ENCODE peak calls at places on chromosomes 13 and 19, in six cellular contexts. One of them, this sample, is unnamed.
A peak's percentile ranks its signal among the peaks of the same experiment; 100 is the strongest.

GRCh38 chr19:46533085-46534081 is 37.7 kb upstream of the PNMA8B start:
- DNase-seq in nephron progenitor cell: no peak
- DNase-seq in K562: no peak
- DNase-seq in KG1: no peak
- DNase-seq in NCI-H345: no peak
- DNase-seq in mucosa of gallbladder: no peak
- DNase-seq in this sample: no peak

GRCh38 chr19:33134571-33135041 is 2.7 kb downstream of the WDR88 start:
- DNase-seq in nephron progenitor cell: peak; percentile 37
- DNase-seq in K562: peak; percentile 32
- DNase-seq in KG1: no peak
- DNase-seq in NCI-H345: no peak
- DNase-seq in mucosa of gallbladder: no peak
- DNase-seq in this sample: no peak

GRCh38 chr19:1567116-1567847 is 843 bp downstream of the MEX3D start:
- DNase-seq in nephron progenitor cell: peak; percentile 45
- DNase-seq in K562: peak; percentile 47
- DNase-seq in KG1: no peak
- DNase-seq in NCI-H345: peak; percentile 31
- DNase-seq in mucosa of gallbladder: no peak
- DNase-seq in this sample: peak; percentile 45

GRCh38 chr19:52198678-52199077 is 8.8 kb downstream of the PPP2R1A start:
- DNase-seq in nephron progenitor cell: no peak
- DNase-seq in K562: no peak
- DNase-seq in KG1: no peak
- DNase-seq in NCI-H345: no peak
- DNase-seq in mucosa of gallbladder: no peak
- DNase-seq in this sample: no peak

GRCh38 chr13:113179374-113180230 is 21.2 kb downstream of the PROZ start:
- DNase-seq in nephron progenitor cell: no peak
- DNase-seq in K562: peak; percentile 43
- DNase-seq in KG1: no peak
- DNase-seq in NCI-H345: no peak
- DNase-seq in mucosa of gallbladder: no peak
- DNase-seq in this sample: no peak

GRCh38 chr13:58583961-58584360 is 952.4 kb downstream of the PCDH17 start:
- DNase-seq in nephron progenitor cell: no peak
- DNase-seq in K562: no peak
- DNase-seq in KG1: no peak
- DNase-seq in NCI-H345: no peak
- DNase-seq in mucosa of gallbladder: no peak
- DNase-seq in this sample: no peak

GRCh38 chr19:55086730-55087541 is 11.3 kb downstream of the EPS8L1 start:
- DNase-seq in nephron progenitor cell: peak; percentile 98
- DNase-seq in K562: no peak
- DNase-seq in KG1: no peak
- DNase-seq in NCI-H345: peak; percentile 80
- DNase-seq in mucosa of gallbladder: peak; percentile 75
- DNase-seq in this sample: peak; percentile 82

GRCh38 chr19:18507727-18508440 is 14.0 kb downstream of the ELL start:
- DNase-seq in nephron progenitor cell: no peak
- DNase-seq in K562: no peak
- DNase-seq in KG1: no peak
- DNase-seq in NCI-H345: no peak
- DNase-seq in mucosa of gallbladder: no peak
- DNase-seq in this sample: no peak

GRCh38 chr19:43700368-43701015 is 15.4 kb upstream of the IRGC start:
- DNase-seq in nephron progenitor cell: no peak
- DNase-seq in K562: no peak
- DNase-seq in KG1: no peak
- DNase-seq in NCI-H345: no peak
- DNase-seq in mucosa of gallbladder: peak; percentile 60
- DNase-seq in this sample: peak; percentile 40

GRCh38 chr19:2300533-2300932 is 7.4 kb downstream of the LINGO3 start:
- DNase-seq in nephron progenitor cell: no peak
- DNase-seq in K562: no peak
- DNase-seq in KG1: no peak
- DNase-seq in NCI-H345: no peak
- DNase-seq in mucosa of gallbladder: no peak
- DNase-seq in this sample: no peak

GRCh38 chr13:71871844-71872243 is 4.8 kb upstream of the DACH1 start:
- DNase-seq in nephron progenitor cell: no peak
- DNase-seq in K562: no peak
- DNase-seq in KG1: no peak
- DNase-seq in NCI-H345: no peak
- DNase-seq in mucosa of gallbladder: no peak
- DNase-seq in this sample: no peak

GRCh38 chr13:23707674-23708073 is 137.5 kb downstream of the TNFRSF19 start:
- DNase-seq in nephron progenitor cell: no peak
- DNase-seq in K562: peak; percentile 10
- DNase-seq in KG1: no peak
- DNase-seq in NCI-H345: no peak
- DNase-seq in mucosa of gallbladder: no peak
- DNase-seq in this sample: no peak

GRCh38 chr19:13206581-13206980 is 56.4 kb downstream of the IER2 start:
- DNase-seq in nephron progenitor cell: no peak
- DNase-seq in K562: no peak
- DNase-seq in KG1: no peak
- DNase-seq in NCI-H345: no peak
- DNase-seq in mucosa of gallbladder: no peak
- DNase-seq in this sample: no peak

GRCh38 chr19:23437901-23438300 is 42.6 kb upstream of the ZNF91 start:
- DNase-seq in nephron progenitor cell: no peak
- DNase-seq in K562: no peak
- DNase-seq in KG1: no peak
- DNase-seq in NCI-H345: no peak
- DNase-seq in mucosa of gallbladder: no peak
- DNase-seq in this sample: no peak

GRCh38 chr19:4707956-4708650 is 15.5 kb downstream of the DPP9 start:
- DNase-seq in nephron progenitor cell: no peak
- DNase-seq in K562: no peak
- DNase-seq in KG1: no peak
- DNase-seq in NCI-H345: no peak
- DNase-seq in mucosa of gallbladder: no peak
- DNase-seq in this sample: peak; percentile 85

GRCh38 chr19:47035495-47036232 is 12.8 kb downstream of the TMEM160 start:
- DNase-seq in nephron progenitor cell: peak; percentile 95
- DNase-seq in K562: peak; percentile 93
- DNase-seq in KG1: peak; percentile 76
- DNase-seq in NCI-H345: peak; percentile 78
- DNase-seq in mucosa of gallbladder: peak; percentile 92
- DNase-seq in this sample: peak; percentile 93

GRCh38 chr13:78032132-78032531 is 113.5 kb upstream of the EDNRB start:
- DNase-seq in nephron progenitor cell: no peak
- DNase-seq in K562: no peak
- DNase-seq in KG1: no peak
- DNase-seq in NCI-H345: no peak
- DNase-seq in mucosa of gallbladder: no peak
- DNase-seq in this sample: no peak